ENCODE peak calls at places on chromosomes 11 and 22, in ten cellular contexts. Q is neural progenitor cell; L is kidney epithelial cell; F is WTC11; B is CD8-positive, alpha-beta T cell; E is left ventricle myocardium inferior; G is mucosa of descending colon; O is choroid plexus epithelial cell; C is nephron progenitor cell; T is chondrocyte. Z is an unnamed sample.

GRCh38 chr11:19101803-19102520 is 15.0 kb upstream of the ZDHHC13 start:
- DNase-seq in C (no peak), E (no peak), Q (no peak), L (no peak), O (no peak), B (no peak), F (no peak), T (no peak), G (peak), Z (no peak)

GRCh38 chr22:36977401-36977861 is 41.8 kb downstream of the TST start:
- DNase-seq in T (no peak), C (peak), L (no peak), G (peak), F (peak), Q (peak), O (peak), E (peak), B (peak), Z (peak)

GRCh38 chr22:42243802-42244060 is 26.7 kb downstream of the TCF20 start:
- DNase-seq in B (no peak), C (no peak), L (no peak), E (no peak), F (no peak), G (no peak), T (no peak), O (no peak), Q (no peak), Z (no peak)

GRCh38 chr11:76880956-76881355 is 20.2 kb downstream of the ACER3 start:
- DNase-seq in F (no peak), L (no peak), Q (no peak), B (no peak), E (no peak), G (no peak), C (no peak), T (no peak), O (no peak), Z (no peak)

GRCh38 chr11:47378011-47378835 is at the start of gene SPI1:
- DNase-seq in G (peak), C (peak), F (no peak), T (peak), L (no peak), B (no peak), E (peak), O (no peak), Q (no peak), Z (peak)

GRCh38 chr11:95708681-95709080 is 80.9 kb downstream of the FAM76B start:
- DNase-seq in T (no peak), G (no peak), E (no peak), O (no peak), Q (peak), B (no peak), L (no peak), C (no peak), F (no peak), Z (no peak)

GRCh38 chr11:131064373-131064991 is 148.2 kb upstream of the SNX19 start:
- DNase-seq in Q (peak), C (peak), B (no peak), G (peak), F (peak), T (no peak), O (peak), E (peak), L (peak), Z (no peak)

GRCh38 chr11:26286472-26287066 is 45.4 kb upstream of the ANO3 start:
- DNase-seq in F (peak), Q (peak), O (peak), E (no peak), C (peak), B (no peak), G (peak), L (no peak), T (no peak), Z (no peak)

GRCh38 chr22:49979587-49980264 is 19.2 kb downstream of the PIM3 start:
- DNase-seq in E (no peak), Q (peak), L (no peak), F (peak), G (peak), C (peak), O (peak), T (peak), B (no peak), Z (no peak)

GRCh38 chr11:27720277-27720830 is 20.1 kb upstream of the BDNF start:
- DNase-seq in C (peak), O (peak), B (no peak), L (no peak), F (peak), Q (peak), G (peak), T (no peak), E (no peak), Z (no peak)

GRCh38 chr22:17818649-17819048 is 44.4 kb upstream of the BID start:
- DNase-seq in L (no peak), B (no peak), O (no peak), C (no peak), F (no peak), Q (no peak), G (no peak), T (no peak), E (no peak), Z (no peak)

GRCh38 chr22:28019881-28020861 is 101.1 kb upstream of the PITPNB start:
- DNase-seq in E (peak), O (peak), T (peak), F (peak), Q (peak), C (peak), L (no peak), G (peak), B (peak), Z (peak)

GRCh38 chr11:33000181-33000580 is 15.5 kb upstream of the DEPDC7 start:
- DNase-seq in G (no peak), T (no peak), B (no peak), E (no peak), O (peak), F (no peak), Q (no peak), C (no peak), L (peak), Z (no peak)

GRCh38 chr11:61488651-61489291 is 19.8 kb upstream of the LRRC10B start:
- DNase-seq in F (peak), B (no peak), Q (peak), E (peak), O (peak), L (no peak), T (no peak), G (peak), C (peak), Z (peak)

GRCh38 chr22:50437511-50438304 is 37.1 kb downstream of the SBF1 start:
- DNase-seq in T (peak), F (no peak), E (no peak), G (no peak), Q (no peak), B (peak), O (no peak), C (no peak), L (no peak), Z (no peak)

GRCh38 chr11:94793002-94793401 is 24.8 kb downstream of the AMOTL1 start:
- DNase-seq in L (no peak), E (no peak), Q (no peak), B (no peak), O (no peak), T (no peak), G (no peak), C (no peak), F (no peak), Z (no peak)

GRCh38 chr11:120714448-120714847 is 202.9 kb downstream of the GRIK4 start:
- DNase-seq in C (no peak), L (peak), O (peak), T (no peak), Q (no peak), F (no peak), G (no peak), E (no peak), B (no peak), Z (no peak)

GRCh38 chr11:104705475-104706195 is 192.6 kb downstream of the CASP12 start:
- DNase-seq in Q (no peak), C (no peak), L (no peak), F (no peak), O (peak), G (peak), E (peak), T (no peak), B (peak), Z (peak)

GRCh38 chr11:102883132-102883531 is 8.3 kb upstream of the MMP12 start:
- DNase-seq in L (no peak), G (no peak), F (no peak), Q (no peak), E (no peak), B (no peak), O (no peak), T (no peak), C (no peak), Z (no peak)

GRCh38 chr11:81596709-81597108 is 1137.0 kb downstream of the FAM181B start:
- DNase-seq in E (no peak), F (no peak), O (peak), T (no peak), Q (no peak), G (no peak), L (no peak), C (no peak), B (no peak), Z (no peak)

GRCh38 chr11:68370211-68371111 is 58.1 kb downstream of the LRP5 start:
- DNase-seq in G (no peak), E (peak), B (no peak), L (no peak), C (peak), Q (no peak), F (no peak), O (no peak), T (no peak), Z (peak)

GRCh38 chr22:44881246-44881600 is 128.6 kb downstream of the PHF21B start:
- DNase-seq in G (no peak), Q (no peak), C (no peak), B (no peak), O (no peak), T (no peak), F (no peak), E (no peak), L (no peak), Z (no peak)

GRCh38 chr11:61567286-61568061 is 13.4 kb downstream of the SYT7 start:
- DNase-seq in L (no peak), F (peak), T (no peak), Q (peak), B (peak), E (peak), G (peak), O (peak), C (peak), Z (peak)

GRCh38 chr22:33028191-33028700 is 29.9 kb downstream of the SYN3 start:
- DNase-seq in L (no peak), B (no peak), O (no peak), C (peak), T (no peak), G (no peak), F (no peak), Q (no peak), E (no peak), Z (no peak)

GRCh38 chr11:122910775-122911174 is 28.2 kb downstream of the JHY start:
- DNase-seq in L (no peak), G (no peak), F (no peak), C (no peak), O (peak), Q (peak), B (no peak), E (no peak), T (no peak), Z (no peak)

GRCh38 chr22:23762866-23763578 is at the start of gene C22orf15:
- DNase-seq in O (peak), B (peak), T (no peak), Q (peak), L (no peak), E (no peak), G (no peak), C (peak), F (peak), Z (no peak)

GRCh38 chr11:60343094-60343704 is 16.1 kb downstream of the MS4A6E start:
- DNase-seq in O (peak), E (no peak), L (no peak), Q (peak), T (no peak), F (no peak), C (no peak), G (peak), B (no peak), Z (no peak)

GRCh38 chr11:88178211-88178610 is 3.0 kb upstream of the RAB38 start:
- DNase-seq in G (no peak), L (no peak), F (no peak), T (no peak), B (no peak), Q (no peak), O (peak), C (no peak), E (no peak), Z (no peak)

GRCh38 chr11:68903288-68903630 is 373 bp downstream of the MRPL21 start:
- DNase-seq in Q (peak), O (no peak), E (no peak), L (no peak), G (no peak), C (no peak), F (no peak), B (no peak), T (peak), Z (no peak)

GRCh38 chr22:43823353-43823908 is 11.3 kb upstream of the EFCAB6 start:
- DNase-seq in E (no peak), G (no peak), O (no peak), L (peak), Q (peak), F (no peak), C (no peak), T (no peak), B (no peak), Z (no peak)

GRCh38 chr11:33775832-33776231 is 1.5 kb upstream of the FBXO3 start:
- DNase-seq in L (no peak), O (no peak), Q (no peak), T (no peak), F (no peak), E (no peak), G (no peak), C (no peak), B (no peak), Z (no peak)

GRCh38 chr11:48237727-48238126 is 7.2 kb upstream of the OR4X2 start:
- DNase-seq in E (no peak), Q (no peak), C (no peak), F (no peak), B (no peak), L (no peak), G (no peak), O (no peak), T (no peak), Z (no peak)

GRCh38 chr11:73931039-73931645 is 19.7 kb upstream of the DNAJB13 start:
- DNase-seq in G (peak), L (peak), F (peak), T (no peak), E (no peak), C (peak), O (peak), Q (peak), B (no peak), Z (peak)
- TF ChIP-seq CTCF in G (no peak), L (peak), F (no peak), T (peak), E (peak), C (peak), O (peak), Q (peak), B (no peak), Z (peak)

GRCh38 chr11:64728757-64729365 is 5.9 kb upstream of the NRXN2 start:
- DNase-seq in C (no peak), O (no peak), G (no peak), L (no peak), E (no peak), Q (no peak), T (peak), F (no peak), B (no peak), Z (no peak)
- TF ChIP-seq CTCF in C (no peak), O (no peak), G (no peak), L (no peak), E (no peak), Q (no peak), T (no peak), F (no peak), B (no peak), Z (no peak)

DNA sequence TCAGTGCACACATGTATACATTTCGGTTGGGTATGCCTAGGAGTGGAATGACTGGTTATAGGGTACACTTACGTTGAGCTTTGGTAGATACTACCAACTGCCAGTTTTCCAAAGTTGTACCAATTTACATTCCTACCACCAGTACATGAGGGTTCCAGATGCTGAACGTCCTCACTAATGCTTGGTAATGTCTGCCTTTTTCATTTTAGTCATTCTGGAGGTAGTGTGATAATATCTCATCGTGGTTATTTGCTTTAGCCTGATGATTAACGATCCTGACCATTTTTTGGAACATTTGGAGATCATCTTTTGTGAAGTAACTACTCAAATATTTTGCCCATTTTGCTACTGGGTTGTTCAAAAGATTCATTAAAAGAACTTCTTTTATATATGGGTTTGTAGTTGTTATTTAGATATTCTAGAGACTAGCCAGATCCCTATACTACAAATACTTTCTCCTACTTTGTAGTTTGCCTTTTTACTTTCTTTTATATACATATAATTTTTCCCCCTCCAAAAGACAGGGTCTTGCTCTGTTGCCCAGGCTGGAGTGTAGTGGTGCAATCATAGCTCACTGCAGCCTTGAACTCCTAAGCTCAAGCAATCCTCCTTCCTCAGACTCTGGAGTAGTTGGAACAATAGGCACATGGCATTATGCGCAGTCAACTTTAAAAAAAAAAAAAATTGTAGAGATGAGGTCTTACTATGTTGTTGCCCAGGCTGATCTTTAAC is 62.1 kb downstream of the RBFOX2 start:
- DNase-seq in B (no peak), G (no peak), F (no peak), T (no peak), E (no peak), C (no peak), L (no peak), O (no peak), Q (no peak), Z (no peak)
- TF ChIP-seq CTCF in B (no peak), G (no peak), F (no peak), T (peak), E (no peak), C (no peak), L (no peak), O (no peak), Q (no peak), Z (no peak)

GRCh38 chr22:39317084-39317755 is 2.2 kb downstream of the RPL3 start:
- DNase-seq in F (no peak), C (no peak), L (no peak), Q (no peak), E (no peak), T (no peak), B (peak), O (peak), G (peak), Z (peak)

GRCh38 chr22:39316440-39317083 is 2.9 kb downstream of the RPL3 start:
- DNase-seq in O (peak), T (no peak), L (peak), G (peak), C (peak), Q (peak), F (peak), E (peak), B (peak), Z (peak)

GRCh38 chr22:39318507-39319283 is 728 bp downstream of the RPL3 start:
- DNase-seq in G (no peak), Q (peak), F (no peak), T (no peak), O (peak), L (no peak), C (no peak), E (no peak), B (peak), Z (peak)

GRCh38 chr22:39317756-39318506 is 1.5 kb downstream of the RPL3 start:
- DNase-seq in B (no peak), F (no peak), O (peak), Q (no peak), E (no peak), G (no peak), T (no peak), C (no peak), L (no peak), Z (no peak)

GRCh38 chr22:39319284-39320170 is at the start of gene RPL3:
- DNase-seq in O (peak), C (peak), T (no peak), Q (peak), F (peak), E (peak), G (peak), B (peak), L (peak), Z (peak)
- TF ChIP-seq CTCF in O (peak), C (no peak), T (peak), Q (peak), F (no peak), E (peak), G (no peak), B (no peak), L (no peak), Z (peak)

GRCh38 chr11:29629281-29629680 is 387.5 kb downstream of the KCNA4 start:
- DNase-seq in E (no peak), O (peak), F (no peak), G (no peak), C (no peak), T (no peak), B (no peak), Q (peak), L (no peak), Z (no peak)

GRCh38 chr11:29628584-29628983 is 388.2 kb downstream of the KCNA4 start:
- DNase-seq in F (no peak), L (no peak), C (peak), T (no peak), B (no peak), O (no peak), Q (no peak), G (no peak), E (no peak), Z (no peak)

GRCh38 chr11:29634744-29635143 is 382.1 kb downstream of the KCNA4 start:
- DNase-seq in L (no peak), T (no peak), C (no peak), E (no peak), B (no peak), F (no peak), Q (no peak), O (no peak), G (no peak), Z (no peak)

DNA sequence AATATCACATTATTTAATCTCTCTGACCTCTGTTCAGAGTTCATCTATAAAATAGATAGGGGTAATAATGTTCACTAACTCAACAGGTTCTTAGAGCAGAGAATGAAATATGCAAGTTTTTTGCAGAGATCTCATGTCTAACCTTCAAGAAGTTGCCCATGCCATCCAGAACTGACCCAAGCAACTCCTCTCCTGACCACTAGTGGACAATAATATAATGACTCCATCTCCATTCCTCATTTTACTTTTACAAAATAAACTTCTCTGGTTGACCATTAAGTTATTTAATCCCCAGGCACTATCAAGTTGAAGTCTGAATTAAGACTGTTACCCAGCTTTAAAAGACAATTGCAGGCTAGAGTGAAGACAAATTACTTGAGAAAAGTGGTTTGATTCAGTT is 382.6 kb downstream of the KCNA4 start:
- DNase-seq in O (peak), T (no peak), C (no peak), L (no peak), F (no peak), Q (peak), E (no peak), G (no peak), B (no peak), Z (no peak)
- TF ChIP-seq CTCF in O (peak), T (peak), C (no peak), L (peak), F (no peak), Q (peak), E (peak), G (no peak), B (no peak), Z (no peak)

DNA sequence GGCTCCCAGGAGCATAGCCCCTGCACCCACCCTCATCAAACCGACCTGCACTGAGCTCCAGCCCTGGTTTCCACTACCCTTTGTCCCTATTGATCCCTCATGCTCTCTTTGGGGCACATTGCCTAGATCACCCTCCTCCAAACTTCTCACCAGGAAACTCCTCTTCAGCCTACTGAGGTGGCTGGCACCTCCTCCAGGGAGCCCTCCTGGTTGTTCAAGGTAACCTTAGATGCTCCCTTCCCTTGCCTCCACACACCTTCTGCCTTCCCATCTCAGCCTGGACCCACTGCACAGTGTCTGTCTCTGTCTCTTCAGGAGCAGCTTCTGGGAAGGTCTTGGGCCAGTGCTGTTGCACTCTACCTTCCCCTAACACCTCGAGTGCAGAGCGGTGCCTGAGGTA is 15.8 kb upstream of the WNT7B start:
- DNase-seq in E (no peak), G (no peak), Q (no peak), B (no peak), F (no peak), C (no peak), L (no peak), T (no peak), O (no peak), Z (no peak)
- TF ChIP-seq CTCF in E (no peak), G (no peak), Q (no peak), B (no peak), F (no peak), C (no peak), L (no peak), T (no peak), O (no peak), Z (no peak)

GRCh38 chr11:45211732-45212131 is 65.3 kb downstream of the PRDM11 start:
- DNase-seq in C (no peak), E (no peak), L (no peak), G (no peak), Q (no peak), F (no peak), B (no peak), O (no peak), T (no peak), Z (no peak)
- TF ChIP-seq CTCF in C (no peak), E (no peak), L (no peak), G (no peak), Q (peak), F (no peak), B (no peak), O (no peak), T (peak), Z (no peak)

Z was measured in Peyer's patch.